ENCODE peak calls at places on chromosomes 1 and 21, in ten cellular contexts. One of them, this sample, is unnamed.

GRCh38 chr1:204863024-204863423 is 7.6 kb upstream of the NFASC start:
- DNase-seq in CD8-positive, alpha-beta memory T cell: no peak
- DNase-seq in body of pancreas: no peak
- DNase-seq in small intestine: no peak
- DNase-seq in AG10803: no peak
- DNase-seq in SJSA1: no peak
- DNase-seq in tibial artery: no peak
- DNase-seq in RWPE2: no peak
- DNase-seq in cardiac muscle cell: peak
- DNase-seq in heart right ventricle: no peak
- DNase-seq in this sample: no peak

GRCh38 chr1:210328746-210329488 is at the start of gene HHAT:
- DNase-seq in CD8-positive, alpha-beta memory T cell: peak
- DNase-seq in body of pancreas: peak
- DNase-seq in small intestine: peak
- DNase-seq in AG10803: peak
- DNase-seq in SJSA1: peak
- DNase-seq in tibial artery: peak
- DNase-seq in RWPE2: peak
- DNase-seq in cardiac muscle cell: peak
- DNase-seq in heart right ventricle: peak
- DNase-seq in this sample: peak

GRCh38 chr1:178262101-178262500 is 168.2 kb downstream of the RASAL2 start:
- DNase-seq in CD8-positive, alpha-beta memory T cell: no peak
- DNase-seq in body of pancreas: no peak
- DNase-seq in small intestine: no peak
- DNase-seq in AG10803: peak
- DNase-seq in SJSA1: no peak
- DNase-seq in tibial artery: no peak
- DNase-seq in RWPE2: no peak
- DNase-seq in cardiac muscle cell: no peak
- DNase-seq in heart right ventricle: no peak
- DNase-seq in this sample: peak

GRCh38 chr1:108077991-108078390 is 113.0 kb upstream of the VAV3 start:
- DNase-seq in CD8-positive, alpha-beta memory T cell: peak
- DNase-seq in body of pancreas: no peak
- DNase-seq in small intestine: no peak
- DNase-seq in AG10803: no peak
- DNase-seq in SJSA1: no peak
- DNase-seq in tibial artery: no peak
- DNase-seq in RWPE2: no peak
- DNase-seq in cardiac muscle cell: no peak
- DNase-seq in heart right ventricle: no peak
- DNase-seq in this sample: no peak

GRCh38 chr21:33026878-33027400 is 1.2 kb downstream of the OLIG2 start:
- DNase-seq in CD8-positive, alpha-beta memory T cell: no peak
- DNase-seq in body of pancreas: no peak
- DNase-seq in small intestine: no peak
- DNase-seq in AG10803: no peak
- DNase-seq in SJSA1: no peak
- DNase-seq in tibial artery: no peak
- DNase-seq in RWPE2: no peak
- DNase-seq in cardiac muscle cell: no peak
- DNase-seq in heart right ventricle: no peak
- DNase-seq in this sample: no peak

GRCh38 chr1:26733982-26734381 is 38.2 kb downstream of the ARID1A start:
- DNase-seq in CD8-positive, alpha-beta memory T cell: peak
- DNase-seq in body of pancreas: no peak
- DNase-seq in small intestine: no peak
- DNase-seq in AG10803: peak
- DNase-seq in SJSA1: no peak
- DNase-seq in tibial artery: no peak
- DNase-seq in RWPE2: no peak
- DNase-seq in cardiac muscle cell: no peak
- DNase-seq in heart right ventricle: no peak
- DNase-seq in this sample: peak

GRCh38 chr21:45288441-45288841 is 746 bp upstream of the POFUT2 start:
- DNase-seq in CD8-positive, alpha-beta memory T cell: no peak
- DNase-seq in body of pancreas: no peak
- DNase-seq in small intestine: no peak
- DNase-seq in AG10803: no peak
- DNase-seq in SJSA1: peak
- DNase-seq in tibial artery: no peak
- DNase-seq in RWPE2: peak
- DNase-seq in cardiac muscle cell: no peak
- DNase-seq in heart right ventricle: no peak
- DNase-seq in this sample: no peak

GRCh38 chr1:56533621-56534020 is 45.7 kb downstream of the PLPP3 start:
- DNase-seq in CD8-positive, alpha-beta memory T cell: no peak
- DNase-seq in body of pancreas: no peak
- DNase-seq in small intestine: no peak
- DNase-seq in AG10803: no peak
- DNase-seq in SJSA1: no peak
- DNase-seq in tibial artery: no peak
- DNase-seq in RWPE2: no peak
- DNase-seq in cardiac muscle cell: no peak
- DNase-seq in heart right ventricle: no peak
- DNase-seq in this sample: no peak

DNA sequence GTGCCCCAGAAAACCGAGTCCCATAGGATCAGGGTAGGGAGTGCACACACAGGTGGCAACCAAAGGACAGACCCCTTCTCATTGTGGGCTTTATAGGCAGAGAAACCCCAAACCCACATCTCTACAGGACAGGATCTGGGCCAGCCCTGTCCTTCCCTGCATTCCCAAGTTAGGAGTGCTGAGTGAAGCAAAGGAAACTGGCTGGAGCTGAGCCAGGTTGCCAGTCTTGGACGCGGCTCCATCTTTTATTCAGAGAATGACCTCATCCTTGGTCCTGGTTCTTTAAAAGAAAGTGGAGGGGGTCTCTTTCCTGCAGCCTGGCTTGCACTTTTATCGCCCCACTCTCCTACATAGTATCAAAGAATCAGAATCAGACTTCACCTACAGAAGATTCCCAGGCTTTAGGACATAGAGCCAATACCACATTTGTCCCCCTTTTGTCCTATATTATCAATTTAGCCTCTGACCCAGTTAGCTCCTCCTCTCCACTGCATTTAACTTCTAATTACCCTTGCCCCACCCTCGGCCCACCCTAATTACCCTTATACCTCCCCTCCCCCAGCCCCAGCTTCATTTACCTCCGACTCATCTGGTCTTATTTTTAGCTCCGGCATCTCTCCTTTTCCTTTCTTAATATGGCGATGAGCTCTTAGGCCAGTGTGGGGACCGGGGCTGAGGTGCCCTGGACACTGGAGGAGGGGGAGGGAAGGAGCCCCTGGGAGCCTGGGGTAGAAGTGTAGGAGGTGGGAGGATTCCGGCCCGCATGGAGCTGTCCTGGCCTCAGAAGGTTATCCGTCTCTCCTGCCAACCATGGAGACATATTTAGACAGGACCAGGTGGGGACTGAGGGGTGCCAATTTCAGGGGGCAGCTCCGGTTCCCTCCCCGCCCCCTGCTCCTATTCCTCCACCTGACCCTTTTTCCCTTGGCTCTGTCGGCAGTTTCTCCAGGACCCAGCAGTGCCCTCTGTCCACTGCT is at the start of gene CASQ1:
- DNase-seq in CD8-positive, alpha-beta memory T cell: no peak
- DNase-seq in body of pancreas: peak
- DNase-seq in small intestine: peak
- DNase-seq in AG10803: no peak
- DNase-seq in SJSA1: no peak
- DNase-seq in tibial artery: no peak
- DNase-seq in RWPE2: no peak
- DNase-seq in cardiac muscle cell: peak
- DNase-seq in heart right ventricle: peak
- DNase-seq in this sample: no peak
- H3K4me3 ChIP-seq in CD8-positive, alpha-beta memory T cell: no peak
- H3K4me3 ChIP-seq in body of pancreas: no peak
- H3K4me3 ChIP-seq in small intestine: no peak
- H3K4me3 ChIP-seq in AG10803: no peak
- H3K4me3 ChIP-seq in SJSA1: no peak
- H3K4me3 ChIP-seq in tibial artery: no peak
- H3K4me3 ChIP-seq in RWPE2: no peak
- H3K4me3 ChIP-seq in cardiac muscle cell: no peak
- H3K4me3 ChIP-seq in heart right ventricle: no peak
- H3K4me3 ChIP-seq in this sample: no peak

GRCh38 chr1:6783956-6784559 is 1.2 kb upstream of the CAMTA1 start:
- DNase-seq in CD8-positive, alpha-beta memory T cell: no peak
- DNase-seq in body of pancreas: no peak
- DNase-seq in small intestine: no peak
- DNase-seq in AG10803: peak
- DNase-seq in SJSA1: no peak
- DNase-seq in tibial artery: no peak
- DNase-seq in RWPE2: no peak
- DNase-seq in cardiac muscle cell: no peak
- DNase-seq in heart right ventricle: no peak
- DNase-seq in this sample: peak

GRCh38 chr1:6782151-6782550 is 3.1 kb upstream of the CAMTA1 start:
- DNase-seq in CD8-positive, alpha-beta memory T cell: no peak
- DNase-seq in body of pancreas: no peak
- DNase-seq in small intestine: no peak
- DNase-seq in AG10803: no peak
- DNase-seq in SJSA1: no peak
- DNase-seq in tibial artery: no peak
- DNase-seq in RWPE2: no peak
- DNase-seq in cardiac muscle cell: no peak
- DNase-seq in heart right ventricle: no peak
- DNase-seq in this sample: no peak

GRCh38 chr1:6785318-6785712 is at the start of gene CAMTA1:
- DNase-seq in CD8-positive, alpha-beta memory T cell: no peak
- DNase-seq in body of pancreas: no peak
- DNase-seq in small intestine: no peak
- DNase-seq in AG10803: no peak
- DNase-seq in SJSA1: no peak
- DNase-seq in tibial artery: no peak
- DNase-seq in RWPE2: no peak
- DNase-seq in cardiac muscle cell: no peak
- DNase-seq in heart right ventricle: no peak
- DNase-seq in this sample: no peak

GRCh38 chr1:6784560-6785317 is 515 bp upstream of the CAMTA1 start:
- DNase-seq in CD8-positive, alpha-beta memory T cell: peak
- DNase-seq in body of pancreas: peak
- DNase-seq in small intestine: peak
- DNase-seq in AG10803: peak
- DNase-seq in SJSA1: peak
- DNase-seq in tibial artery: peak
- DNase-seq in RWPE2: peak
- DNase-seq in cardiac muscle cell: peak
- DNase-seq in heart right ventricle: peak
- DNase-seq in this sample: peak

DNA sequence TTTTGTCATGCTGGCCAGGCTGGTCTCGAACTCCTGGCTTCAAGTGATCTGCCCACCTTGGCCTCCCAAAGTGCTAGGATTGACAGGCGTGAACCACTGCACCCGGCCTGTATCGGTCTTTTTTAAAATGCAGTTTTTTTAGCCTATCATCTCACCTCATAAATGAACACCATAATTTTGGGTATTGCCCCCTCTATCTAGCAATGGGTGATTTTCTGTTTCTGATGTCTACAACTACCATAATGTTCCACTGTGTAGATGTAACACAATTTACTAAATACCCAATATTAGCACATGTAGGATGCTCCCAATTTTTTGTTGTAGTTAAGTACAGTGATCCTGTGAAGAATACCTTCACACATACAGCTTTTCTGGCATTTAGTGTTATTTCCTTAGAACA is 2.0 kb upstream of the CAMTA1 start:
- DNase-seq in CD8-positive, alpha-beta memory T cell: no peak
- DNase-seq in body of pancreas: no peak
- DNase-seq in small intestine: no peak
- DNase-seq in AG10803: no peak
- DNase-seq in SJSA1: no peak
- DNase-seq in tibial artery: no peak
- DNase-seq in RWPE2: no peak
- DNase-seq in cardiac muscle cell: no peak
- DNase-seq in heart right ventricle: no peak
- DNase-seq in this sample: no peak
- H3K4me3 ChIP-seq in CD8-positive, alpha-beta memory T cell: no peak
- H3K4me3 ChIP-seq in body of pancreas: no peak
- H3K4me3 ChIP-seq in small intestine: no peak
- H3K4me3 ChIP-seq in AG10803: peak
- H3K4me3 ChIP-seq in SJSA1: no peak
- H3K4me3 ChIP-seq in tibial artery: peak
- H3K4me3 ChIP-seq in RWPE2: peak
- H3K4me3 ChIP-seq in cardiac muscle cell: peak
- H3K4me3 ChIP-seq in heart right ventricle: no peak
- H3K4me3 ChIP-seq in this sample: no peak

DNA sequence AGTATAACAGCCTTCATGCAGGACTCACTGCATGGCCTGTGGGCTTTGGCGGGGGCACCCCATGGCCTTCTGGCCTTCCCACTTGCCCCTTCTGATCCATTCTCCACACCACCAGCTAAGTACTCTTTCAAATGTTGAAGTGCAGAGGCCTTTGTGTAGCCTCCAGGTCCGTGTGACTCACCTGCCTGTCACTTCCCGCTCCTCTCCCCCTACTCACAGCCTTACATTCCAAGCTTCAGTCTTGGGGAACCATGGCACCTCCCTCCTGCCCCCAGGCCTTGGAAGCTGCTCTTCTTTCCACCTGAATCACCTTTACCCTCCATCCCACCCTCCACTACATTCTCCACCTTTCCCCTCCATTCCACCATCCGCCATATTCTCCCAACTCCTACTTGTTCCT is 69.6 kb downstream of the PGM1 start:
- DNase-seq in CD8-positive, alpha-beta memory T cell: no peak
- DNase-seq in body of pancreas: no peak
- DNase-seq in small intestine: no peak
- DNase-seq in AG10803: no peak
- DNase-seq in SJSA1: peak
- DNase-seq in tibial artery: no peak
- DNase-seq in RWPE2: peak
- DNase-seq in cardiac muscle cell: no peak
- DNase-seq in heart right ventricle: no peak
- DNase-seq in this sample: peak
- H3K4me3 ChIP-seq in CD8-positive, alpha-beta memory T cell: no peak
- H3K4me3 ChIP-seq in body of pancreas: no peak
- H3K4me3 ChIP-seq in small intestine: no peak
- H3K4me3 ChIP-seq in AG10803: no peak
- H3K4me3 ChIP-seq in SJSA1: no peak
- H3K4me3 ChIP-seq in tibial artery: no peak
- H3K4me3 ChIP-seq in RWPE2: no peak
- H3K4me3 ChIP-seq in cardiac muscle cell: no peak
- H3K4me3 ChIP-seq in heart right ventricle: no peak
- H3K4me3 ChIP-seq in this sample: no peak

DNA sequence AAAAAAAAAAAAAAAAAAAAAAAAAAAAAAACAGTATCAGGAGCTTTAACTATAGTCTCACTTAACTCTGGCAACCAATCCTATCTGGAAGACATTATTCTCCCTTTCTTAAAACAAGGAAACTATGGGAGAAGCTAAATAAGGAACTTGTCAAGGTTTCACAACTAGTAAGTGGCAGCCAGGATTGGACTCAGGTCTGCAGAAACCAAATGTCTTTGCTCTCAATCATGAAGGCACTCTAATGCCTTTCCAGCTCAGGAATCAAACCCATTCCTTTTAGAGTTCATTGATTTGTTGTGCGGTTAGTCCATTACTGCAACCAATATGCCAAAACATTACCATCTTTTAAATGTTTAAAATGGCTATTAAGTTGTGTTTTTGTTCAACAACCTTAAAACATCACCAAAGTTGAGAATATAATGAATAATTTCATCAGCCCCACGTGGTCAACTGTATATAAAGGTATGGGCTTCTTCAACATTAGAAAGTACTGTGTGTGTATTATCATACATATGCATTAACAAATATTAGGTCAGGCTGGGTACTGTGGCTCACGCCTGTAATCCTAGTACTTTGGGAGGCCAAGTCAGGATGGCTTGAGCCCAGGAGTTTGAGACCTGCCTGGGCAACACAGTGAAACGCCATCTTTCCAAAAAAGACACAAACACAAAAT is 1.5 kb downstream of the EPRS1 start:
- DNase-seq in CD8-positive, alpha-beta memory T cell: no peak
- DNase-seq in body of pancreas: no peak
- DNase-seq in small intestine: no peak
- DNase-seq in AG10803: peak
- DNase-seq in SJSA1: no peak
- DNase-seq in tibial artery: no peak
- DNase-seq in RWPE2: no peak
- DNase-seq in cardiac muscle cell: no peak
- DNase-seq in heart right ventricle: no peak
- DNase-seq in this sample: peak
- H3K4me3 ChIP-seq in CD8-positive, alpha-beta memory T cell: peak
- H3K4me3 ChIP-seq in body of pancreas: no peak
- H3K4me3 ChIP-seq in small intestine: no peak
- H3K4me3 ChIP-seq in AG10803: peak
- H3K4me3 ChIP-seq in SJSA1: no peak
- H3K4me3 ChIP-seq in tibial artery: peak
- H3K4me3 ChIP-seq in RWPE2: peak
- H3K4me3 ChIP-seq in cardiac muscle cell: no peak
- H3K4me3 ChIP-seq in heart right ventricle: peak
- H3K4me3 ChIP-seq in this sample: peak